ENCODE peak calls at places on chromosomes 7 and 10, in nine cellular contexts. N, V, B, A, F, T, R, K and W are unnamed samples.

GRCh38 chr7:1279041-1279440 is 46.4 kb downstream of the UNCX start:
- DNase-seq in F (no peak), N (no peak), K (no peak), T (no peak), V (no peak), A (no peak), B (no peak), R (no peak), W (no peak)

GRCh38 chr10:128927821-128928220 is 539.2 kb upstream of the MGMT start:
- DNase-seq in K (no peak), T (no peak), V (no peak), F (no peak), N (no peak), A (no peak), B (no peak), R (no peak), W (no peak)

GRCh38 chr10:116186273-116186672 is 86.7 kb downstream of the GFRA1 start:
- DNase-seq in A (no peak), V (no peak), R (peak; percentile 23), F (no peak), N (no peak), B (no peak), T (no peak), K (no peak), W (no peak)

GRCh38 chr10:49282306-49282705 is 16.7 kb upstream of the C10orf71 start:
- DNase-seq in F (no peak), B (no peak), A (no peak), R (no peak), V (no peak), T (no peak), N (no peak), K (no peak), W (no peak)

GRCh38 chr10:11898372-11899066 is 75.4 kb downstream of the PROSER2 start:
- DNase-seq in F (no peak), A (peak; percentile 36), T (no peak), B (peak; percentile 85), N (no peak), V (peak; percentile 88), K (peak; percentile 36), R (peak; percentile 89), W (no peak)

GRCh38 chr7:81704595-81704994 is 65.3 kb downstream of the HGF start:
- DNase-seq in K (no peak), R (no peak), V (no peak), B (no peak), A (no peak), F (no peak), N (no peak), T (no peak), W (no peak)

GRCh38 chr10:60032723-60033122 is 126.4 kb upstream of the CCDC6 start:
- DNase-seq in K (peak; percentile 36), A (peak; percentile 67), F (no peak), N (no peak), R (peak; percentile 77), T (peak; percentile 41), B (peak; percentile 45), V (no peak), W (peak; percentile 9)

GRCh38 chr7:155922507-155922841 is 110.2 kb upstream of the SHH start:
- DNase-seq in T (no peak), B (no peak), V (no peak), F (no peak), K (no peak), R (no peak), A (no peak), N (no peak), W (no peak)

GRCh38 chr10:28551086-28551485 is 18.2 kb downstream of the WAC start:
- DNase-seq in F (no peak), B (no peak), K (no peak), A (no peak), N (no peak), R (no peak), V (no peak), T (no peak), W (no peak)

GRCh38 chr7:21256310-21256877 is 171.5 kb upstream of the SP4 start:
- DNase-seq in V (peak; percentile 12), F (no peak), A (peak; percentile 53), T (peak; percentile 6), N (peak; percentile 72), K (peak; percentile 41), R (peak; percentile 61), B (peak; percentile 13), W (no peak)

GRCh38 chr7:24395512-24395911 is 111.5 kb downstream of the NPY start:
- DNase-seq in F (no peak), A (no peak), B (no peak), R (no peak), V (no peak), N (no peak), K (no peak), T (no peak), W (no peak)

GRCh38 chr7:95861041-95861440 is 88.7 kb downstream of the DYNC1I1 start:
- DNase-seq in V (no peak), A (no peak), K (peak; percentile 57), R (no peak), N (no peak), T (no peak), F (no peak), B (peak; percentile 33), W (no peak)

GRCh38 chr7:19296617-19297016 is 151.4 kb upstream of the FERD3L start:
- DNase-seq in A (no peak), V (no peak), R (no peak), F (no peak), B (no peak), K (no peak), N (no peak), T (no peak), W (no peak)

GRCh38 chr7:66377045-66377444 is 171.9 kb downstream of the TPST1 start:
- DNase-seq in R (no peak), V (no peak), B (no peak), T (no peak), K (no peak), F (no peak), N (no peak), A (no peak), W (no peak)

GRCh38 chr7:96224682-96225081 is 97.2 kb downstream of the SLC25A13 start:
- DNase-seq in T (no peak), N (peak; percentile 40), F (no peak), A (peak; percentile 14), K (no peak), B (no peak), V (peak; percentile 28), R (peak; percentile 12), W (no peak)

GRCh38 chr7:1804310-1804709 is 134.2 kb downstream of the ELFN1 start:
- DNase-seq in V (no peak), N (no peak), T (no peak), F (no peak), R (no peak), K (no peak), B (no peak), A (no peak), W (no peak)

GRCh38 chr7:29042893-29043292 is 84.8 kb upstream of the TRIL start:
- DNase-seq in V (no peak), N (no peak), T (no peak), F (no peak), A (no peak), B (no peak), K (no peak), R (no peak), W (no peak)

GRCh38 chr7:7882888-7883287 is 85.7 kb upstream of the GLCCI1 start:
- DNase-seq in N (no peak), R (no peak), T (no peak), A (no peak), K (no peak), V (no peak), F (no peak), B (no peak), W (no peak)

GRCh38 chr10:87671416-87671815 is 11.7 kb downstream of the PAPSS2 start:
- DNase-seq in V (no peak), R (no peak), B (no peak), K (peak; percentile 54), A (no peak), T (no peak), F (no peak), N (no peak), W (no peak)

GRCh38 chr10:30784521-30784895 is 155.0 kb upstream of the LYZL2 start:
- DNase-seq in K (peak; percentile 36), F (no peak), R (no peak), A (no peak), B (no peak), V (no peak), N (peak; percentile 15), T (no peak), W (no peak)

GRCh38 chr7:114689391-114689790 is 232.5 kb upstream of the MDFIC start:
- DNase-seq in R (no peak), T (no peak), F (no peak), A (no peak), K (no peak), V (no peak), B (no peak), N (no peak), W (no peak)

GRCh38 chr7:105173586-105173985 is 159.6 kb downstream of the KMT2E start:
- DNase-seq in R (no peak), K (peak; percentile 15), F (no peak), V (no peak), T (no peak), B (no peak), A (no peak), N (no peak), W (no peak)

GRCh38 chr7:2859952-2860351 is 15.8 kb upstream of the GNA12 start:
- DNase-seq in R (no peak), K (no peak), F (no peak), B (no peak), T (no peak), V (no peak), N (no peak), A (no peak), W (no peak)

GRCh38 chr10:102644066-102644645 is at the start of gene TRIM8:
- DNase-seq in A (peak; percentile 61), B (no peak), V (peak; percentile 49), F (no peak), R (peak; percentile 39), T (no peak), N (peak; percentile 38), K (peak; percentile 50), W (no peak)

GRCh38 chr7:74501298-74501697 is 47.6 kb downstream of the GTF2IRD1 start:
- DNase-seq in N (no peak), V (no peak), B (no peak), R (peak; percentile 69), A (no peak), F (no peak), K (peak; percentile 35), T (no peak), W (no peak)

GRCh38 chr7:133029463-133029862 is 52.4 kb downstream of the CHCHD3 start:
- DNase-seq in A (no peak), B (no peak), R (no peak), K (no peak), V (no peak), F (no peak), T (no peak), N (no peak), W (no peak)

GRCh38 chr10:72455889-72456588 is 101.3 kb upstream of the DNAJB12 start:
- DNase-seq in A (no peak), F (no peak), V (no peak), K (peak; percentile 2), T (no peak), R (peak; percentile 14), N (no peak), B (peak; percentile 82), W (no peak)

GRCh38 chr10:123939591-123939990 is 48.0 kb upstream of the CPXM2 start:
- DNase-seq in V (no peak), T (no peak), R (no peak), N (no peak), A (no peak), K (no peak), B (no peak), F (no peak), W (no peak)

GRCh38 chr10:26438534-26439269 is 561 bp downstream of the APBB1IP start:
- DNase-seq in T (no peak), N (no peak), F (no peak), B (no peak), K (no peak), V (no peak), R (no peak), A (no peak), W (no peak)

GRCh38 chr7:158814637-158815036 is 14.7 kb downstream of the ESYT2 start:
- DNase-seq in A (no peak), R (no peak), F (no peak), T (no peak), V (no peak), N (no peak), K (no peak), B (no peak), W (no peak)

GRCh38 chr7:2468227-2468626 is 8.0 kb downstream of the GRIFIN start:
- DNase-seq in T (no peak), K (no peak), N (no peak), A (no peak), B (no peak), R (no peak), V (no peak), F (no peak), W (no peak)